ENCODE peak calls at places on chromosomes 13 and 19, in five cellular contexts. One of them, this sample, is unnamed.

GRCh38 chr13:45737571-45738002 is 35.5 kb downstream of the CBY2 start:
- DNase-seq in heart right ventricle: no peak
- DNase-seq in lower lobe of right lung: no peak
- DNase-seq in breast epithelium: no peak
- DNase-seq in neural crest cell: no peak
- DNase-seq in this sample: no peak

GRCh38 chr13:107770541-107770940 is 444.8 kb downstream of the LIG4 start:
- DNase-seq in heart right ventricle: no peak
- DNase-seq in lower lobe of right lung: no peak
- DNase-seq in breast epithelium: no peak
- DNase-seq in neural crest cell: no peak
- DNase-seq in this sample: no peak

GRCh38 chr13:74287672-74288169 is 153.5 kb upstream of the KLF12 start:
- DNase-seq in heart right ventricle: peak; percentile 85
- DNase-seq in lower lobe of right lung: peak; percentile 85
- DNase-seq in breast epithelium: no peak
- DNase-seq in neural crest cell: peak; percentile 34
- DNase-seq in this sample: peak; percentile 32

GRCh38 chr13:113545455-113545930 is 39.1 kb upstream of the TFDP1 start:
- DNase-seq in heart right ventricle: no peak
- DNase-seq in lower lobe of right lung: peak; percentile 45
- DNase-seq in breast epithelium: peak; percentile 46
- DNase-seq in neural crest cell: no peak
- DNase-seq in this sample: no peak

GRCh38 chr19:40756502-40757110 is 5.6 kb downstream of the SNRPA start:
- DNase-seq in heart right ventricle: no peak
- DNase-seq in lower lobe of right lung: no peak
- DNase-seq in breast epithelium: no peak
- DNase-seq in neural crest cell: no peak
- DNase-seq in this sample: no peak

GRCh38 chr19:29526730-29527499 is 1.1 kb downstream of the VSTM2B start:
- DNase-seq in heart right ventricle: no peak
- DNase-seq in lower lobe of right lung: no peak
- DNase-seq in breast epithelium: no peak
- DNase-seq in neural crest cell: no peak
- DNase-seq in this sample: no peak

GRCh38 chr13:32039056-32039455 is 7.5 kb downstream of the FRY start:
- DNase-seq in heart right ventricle: no peak
- DNase-seq in lower lobe of right lung: no peak
- DNase-seq in breast epithelium: no peak
- DNase-seq in neural crest cell: no peak
- DNase-seq in this sample: no peak

GRCh38 chr19:16739546-16739945 is 19.9 kb downstream of the NWD1 start:
- DNase-seq in heart right ventricle: no peak
- DNase-seq in lower lobe of right lung: no peak
- DNase-seq in breast epithelium: no peak
- DNase-seq in neural crest cell: no peak
- DNase-seq in this sample: no peak

GRCh38 chr13:113087923-113088690 is 17.5 kb upstream of the F7 start:
- DNase-seq in heart right ventricle: no peak
- DNase-seq in lower lobe of right lung: peak; percentile 35
- DNase-seq in breast epithelium: no peak
- DNase-seq in neural crest cell: no peak
- DNase-seq in this sample: no peak

GRCh38 chr13:29428310-29428991 is 167.0 kb downstream of the SLC7A1 start:
- DNase-seq in heart right ventricle: peak; percentile 37
- DNase-seq in lower lobe of right lung: no peak
- DNase-seq in breast epithelium: no peak
- DNase-seq in neural crest cell: peak; percentile 22
- DNase-seq in this sample: no peak

GRCh38 chr13:32988588-32989256 is 27.5 kb upstream of the KL start:
- DNase-seq in heart right ventricle: peak; percentile 6
- DNase-seq in lower lobe of right lung: no peak
- DNase-seq in breast epithelium: no peak
- DNase-seq in neural crest cell: no peak
- DNase-seq in this sample: no peak

GRCh38 chr19:14366529-14366928 is 14.7 kb upstream of the ADGRE5 start:
- DNase-seq in heart right ventricle: peak; percentile 44
- DNase-seq in lower lobe of right lung: peak; percentile 92
- DNase-seq in breast epithelium: peak; percentile 78
- DNase-seq in neural crest cell: peak; percentile 16
- DNase-seq in this sample: peak; percentile 63

GRCh38 chr13:38191016-38191415 is 158.6 kb upstream of the UFM1 start:
- DNase-seq in heart right ventricle: no peak
- DNase-seq in lower lobe of right lung: no peak
- DNase-seq in breast epithelium: no peak
- DNase-seq in neural crest cell: no peak
- DNase-seq in this sample: no peak

GRCh38 chr19:5996598-5997320 is 18.8 kb upstream of the RANBP3 start:
- DNase-seq in heart right ventricle: no peak
- DNase-seq in lower lobe of right lung: no peak
- DNase-seq in breast epithelium: no peak
- DNase-seq in neural crest cell: no peak
- DNase-seq in this sample: no peak

GRCh38 chr19:6499052-6499790 is 2.9 kb downstream of the TUBB4A start:
- DNase-seq in heart right ventricle: no peak
- DNase-seq in lower lobe of right lung: no peak
- DNase-seq in breast epithelium: no peak
- DNase-seq in neural crest cell: no peak
- DNase-seq in this sample: no peak

GRCh38 chr19:2253106-2254051 is 2.8 kb downstream of the JSRP1 start:
- DNase-seq in heart right ventricle: no peak
- DNase-seq in lower lobe of right lung: no peak
- DNase-seq in breast epithelium: no peak
- DNase-seq in neural crest cell: peak; percentile 41
- DNase-seq in this sample: peak; percentile 59

GRCh38 chr19:17329768-17330545 is 4.7 kb downstream of the ANO8 start:
- DNase-seq in heart right ventricle: no peak
- DNase-seq in lower lobe of right lung: no peak
- DNase-seq in breast epithelium: no peak
- DNase-seq in neural crest cell: no peak
- DNase-seq in this sample: no peak

GRCh38 chr19:53662209-53662608 is 30.4 kb downstream of the DPRX start:
- DNase-seq in heart right ventricle: no peak
- DNase-seq in lower lobe of right lung: no peak
- DNase-seq in breast epithelium: no peak
- DNase-seq in neural crest cell: no peak
- DNase-seq in this sample: no peak

GRCh38 chr19:53657778-53658177 is 26.0 kb downstream of the DPRX start:
- DNase-seq in heart right ventricle: no peak
- DNase-seq in lower lobe of right lung: no peak
- DNase-seq in breast epithelium: no peak
- DNase-seq in neural crest cell: no peak
- DNase-seq in this sample: no peak

GRCh38 chr19:53660584-53660983 is 28.8 kb downstream of the DPRX start:
- DNase-seq in heart right ventricle: no peak
- DNase-seq in lower lobe of right lung: no peak
- DNase-seq in breast epithelium: no peak
- DNase-seq in neural crest cell: no peak
- DNase-seq in this sample: no peak

GRCh38 chr19:53657330-53657729 is 25.5 kb downstream of the DPRX start:
- DNase-seq in heart right ventricle: no peak
- DNase-seq in lower lobe of right lung: no peak
- DNase-seq in breast epithelium: no peak
- DNase-seq in neural crest cell: no peak
- DNase-seq in this sample: no peak

GRCh38 chr19:53659292-53659691 is 27.5 kb downstream of the DPRX start:
- DNase-seq in heart right ventricle: peak; percentile 41
- DNase-seq in lower lobe of right lung: no peak
- DNase-seq in breast epithelium: no peak
- DNase-seq in neural crest cell: peak; percentile 35
- DNase-seq in this sample: no peak
- TF ChIP-seq CTCF in heart right ventricle: no peak
- TF ChIP-seq CTCF in lower lobe of right lung: peak; percentile 45
- TF ChIP-seq CTCF in breast epithelium: no peak
- TF ChIP-seq CTCF in neural crest cell: peak; percentile 73
- TF ChIP-seq CTCF in this sample: no peak

DNA sequence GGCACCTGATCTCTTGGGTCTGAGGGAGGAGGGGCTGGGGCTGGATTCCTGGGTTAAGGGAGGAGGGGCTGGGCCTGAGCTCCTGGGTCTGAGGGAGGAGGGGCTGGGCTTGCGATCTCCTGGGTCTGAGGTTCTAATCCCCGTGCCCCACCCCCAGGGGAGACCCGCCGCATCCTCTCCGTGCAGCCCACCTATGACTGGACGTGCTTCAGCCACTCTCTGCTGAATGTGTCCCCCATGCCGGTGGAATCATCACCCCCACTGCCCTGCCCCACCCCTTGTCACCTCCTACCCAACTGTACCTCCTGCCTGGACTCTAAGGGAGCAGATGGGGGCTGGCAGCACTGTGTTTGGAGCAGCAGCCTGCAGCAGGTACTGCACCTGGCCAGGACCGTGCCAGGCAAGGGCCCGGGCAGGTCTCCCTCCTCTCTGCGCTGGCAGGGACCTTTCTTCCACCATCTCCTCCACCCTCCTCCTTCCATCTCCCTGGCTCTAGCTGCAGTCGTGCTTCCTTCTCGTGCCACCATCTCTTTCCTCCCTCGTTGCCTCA is 27.1 kb downstream of the CNFN start:
- DNase-seq in heart right ventricle: no peak
- DNase-seq in lower lobe of right lung: no peak
- DNase-seq in breast epithelium: no peak
- DNase-seq in neural crest cell: no peak
- DNase-seq in this sample: no peak
- TF ChIP-seq CTCF in heart right ventricle: no peak
- TF ChIP-seq CTCF in lower lobe of right lung: no peak
- TF ChIP-seq CTCF in breast epithelium: no peak
- TF ChIP-seq CTCF in neural crest cell: no peak
- TF ChIP-seq CTCF in this sample: no peak

GRCh38 chr19:44800461-44800860 is 8.4 kb upstream of the BCAM start:
- DNase-seq in heart right ventricle: peak; percentile 87
- DNase-seq in lower lobe of right lung: peak; percentile 91
- DNase-seq in breast epithelium: peak; percentile 89
- DNase-seq in neural crest cell: peak; percentile 96
- DNase-seq in this sample: peak; percentile 70
- TF ChIP-seq CTCF in heart right ventricle: peak; percentile 91
- TF ChIP-seq CTCF in lower lobe of right lung: peak; percentile 89
- TF ChIP-seq CTCF in breast epithelium: peak; percentile 94
- TF ChIP-seq CTCF in neural crest cell: peak; percentile 93
- TF ChIP-seq CTCF in this sample: no peak

DNA sequence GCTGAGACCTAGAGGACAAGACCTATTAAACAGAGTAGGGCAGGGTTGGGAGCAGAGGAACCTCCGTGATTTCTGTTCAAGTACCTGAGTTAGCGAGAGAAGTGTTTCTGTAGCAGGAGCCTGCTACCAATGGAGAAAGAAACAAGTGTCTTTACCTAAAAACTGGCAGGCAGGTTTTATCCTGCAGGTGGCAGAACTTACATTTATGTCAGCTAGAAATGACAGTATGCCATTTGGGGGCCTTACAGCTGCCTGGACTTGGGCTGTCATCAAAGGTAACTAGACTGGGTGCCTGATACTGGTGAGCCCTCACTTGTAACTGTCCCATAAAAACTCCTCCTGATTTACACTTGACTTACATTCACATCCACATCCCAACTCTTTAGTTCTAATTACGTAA is 185.3 kb upstream of the MIR17HG start:
- DNase-seq in heart right ventricle: no peak
- DNase-seq in lower lobe of right lung: no peak
- DNase-seq in breast epithelium: no peak
- DNase-seq in neural crest cell: no peak
- DNase-seq in this sample: no peak
- TF ChIP-seq CTCF in heart right ventricle: no peak
- TF ChIP-seq CTCF in lower lobe of right lung: no peak
- TF ChIP-seq CTCF in breast epithelium: no peak
- TF ChIP-seq CTCF in neural crest cell: no peak
- TF ChIP-seq CTCF in this sample: no peak

DNA sequence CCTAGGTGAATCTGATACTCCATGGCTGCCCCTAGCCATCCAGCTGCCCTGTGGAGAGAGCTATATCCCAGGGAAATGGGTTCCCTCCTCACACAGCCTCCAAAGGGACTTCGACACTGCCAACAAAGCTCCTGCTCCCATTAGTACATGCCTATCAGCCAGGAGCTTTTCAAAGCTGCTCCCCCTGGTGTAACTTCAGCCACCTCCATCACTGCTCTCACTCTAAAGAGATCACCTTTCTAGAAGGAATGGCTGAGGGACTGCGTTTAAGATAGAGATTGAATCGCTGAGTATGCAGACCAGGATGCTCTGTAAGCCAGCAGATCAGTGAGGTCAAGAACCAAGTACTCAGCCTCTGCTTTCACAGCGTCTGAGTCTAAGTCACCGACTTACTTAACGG is 213.7 kb downstream of the NALCN start:
- DNase-seq in heart right ventricle: no peak
- DNase-seq in lower lobe of right lung: no peak
- DNase-seq in breast epithelium: no peak
- DNase-seq in neural crest cell: no peak
- DNase-seq in this sample: no peak
- TF ChIP-seq CTCF in heart right ventricle: no peak
- TF ChIP-seq CTCF in lower lobe of right lung: no peak
- TF ChIP-seq CTCF in breast epithelium: no peak
- TF ChIP-seq CTCF in neural crest cell: no peak
- TF ChIP-seq CTCF in this sample: no peak